ENCODE peak calls at places on chromosome 7, in eight cellular contexts. N is GM12878, W is astrocyte, F is IMR-90, Y is right lobe of liver, O is MM.1S, M is A549, X is fibroblast of lung. U is an unnamed sample.

GRCh38 chr7:24732646-24733413 is 24.4 kb downstream of the GSDME start:
- DNase-seq in N (no peak), W (peak; percentile 66), F (peak; percentile 92), Y (no peak), O (peak; percentile 94), M (peak; percentile 71), X (peak; percentile 66), U (no peak)

GRCh38 chr7:121579639-121580038 is 183.5 kb upstream of the FAM3C start:
- DNase-seq in N (no peak), W (no peak), F (no peak), Y (no peak), O (no peak), M (no peak), X (no peak), U (no peak)

GRCh38 chr7:155505422-155505793 is 41.0 kb downstream of the CNPY1 start:
- DNase-seq in N (no peak), W (no peak), F (no peak), Y (no peak), O (no peak), M (no peak), X (no peak), U (no peak)

GRCh38 chr7:149776305-149776704 is 2.9 kb upstream of the ZNF467 start:
- DNase-seq in N (no peak), W (no peak), F (peak; percentile 15), Y (peak; percentile 86), O (no peak), M (no peak), X (no peak), U (no peak)

GRCh38 chr7:6268909-6269306 is 3.5 kb downstream of the CYTH3 start:
- DNase-seq in N (no peak), W (no peak), F (no peak), Y (no peak), O (no peak), M (no peak), X (no peak), U (no peak)

GRCh38 chr7:149787428-149788299 is 14.3 kb upstream of the ZNF467 start:
- DNase-seq in N (no peak), W (no peak), F (no peak), Y (no peak), O (peak; percentile 38), M (peak; percentile 58), X (no peak), U (no peak)

GRCh38 chr7:155983176-155983815 is 171.0 kb upstream of the SHH start:
- DNase-seq in N (no peak), W (no peak), F (no peak), Y (no peak), O (no peak), M (no peak), X (no peak), U (no peak)

GRCh38 chr7:151085691-151086620 is at the start of gene AGAP3:
- DNase-seq in N (no peak), W (peak; percentile 75), F (peak; percentile 70), Y (peak; percentile 96), O (peak; percentile 85), M (peak; percentile 76), X (peak; percentile 76), U (no peak)

GRCh38 chr7:122485841-122486240 is 181.3 kb upstream of the FEZF1 start:
- DNase-seq in N (no peak), W (peak; percentile 62), F (no peak), Y (no peak), O (no peak), M (no peak), X (peak; percentile 48), U (no peak)

GRCh38 chr7:111735661-111736323 is 173.5 kb upstream of the IMMP2L start:
- DNase-seq in N (no peak), W (peak; percentile 45), F (peak; percentile 77), Y (no peak), O (peak; percentile 77), M (peak; percentile 75), X (peak; percentile 84), U (peak; percentile 21)

GRCh38 chr7:80941206-80941758 is 22.4 kb upstream of the SEMA3C start:
- DNase-seq in N (no peak), W (peak; percentile 79), F (peak; percentile 75), Y (no peak), O (no peak), M (peak; percentile 56), X (peak; percentile 83), U (no peak)

GRCh38 chr7:78695826-78696225 is 757.6 kb downstream of the MAGI2 start:
- DNase-seq in N (no peak), W (no peak), F (no peak), Y (no peak), O (no peak), M (no peak), X (no peak), U (no peak)

GRCh38 chr7:47478926-47479791 is 102.8 kb downstream of the TNS3 start:
- DNase-seq in N (no peak), W (no peak), F (no peak), Y (no peak), O (peak; percentile 66), M (no peak), X (no peak), U (no peak)

DNA sequence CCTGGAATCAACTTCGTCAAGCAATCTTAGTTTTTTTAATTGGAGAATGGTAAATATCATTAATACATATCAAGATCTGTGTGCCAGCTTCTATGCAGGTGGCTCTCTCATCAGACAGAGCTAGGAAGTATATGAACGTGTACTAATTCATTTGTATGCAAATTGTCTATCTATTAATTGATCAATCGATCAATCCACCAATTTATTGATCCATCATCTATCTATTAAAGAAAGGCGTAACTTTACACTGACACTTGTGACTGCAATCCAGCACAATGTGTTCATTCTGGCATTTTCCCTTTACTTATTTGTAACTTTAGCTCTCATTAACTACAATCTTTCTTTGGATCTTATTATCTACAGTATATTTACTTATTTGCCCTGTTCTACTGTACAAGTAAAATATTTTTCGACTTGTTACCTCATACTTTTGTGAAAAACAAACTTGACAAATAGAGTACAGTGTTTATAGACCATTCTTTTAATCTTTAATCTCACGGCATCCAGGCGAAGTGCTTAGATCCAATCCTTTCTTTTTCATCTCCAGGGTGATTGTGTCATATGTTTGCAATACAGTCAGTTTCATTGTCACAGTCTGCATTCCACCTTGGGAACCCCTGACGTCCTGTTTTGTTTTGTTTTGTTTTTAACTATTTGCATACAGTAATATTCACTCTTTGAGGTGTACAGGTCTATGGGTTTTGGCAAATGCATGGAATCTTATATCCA is 22.0 kb upstream of the GHRHR start:
- DNase-seq in N (no peak), W (no peak), F (no peak), Y (no peak), O (no peak), M (peak; percentile 47), X (no peak), U (no peak)
- TF ChIP-seq CTCF in N (no peak), W (no peak), F (no peak), Y (no peak), O (no peak), M (no peak), X (no peak), U (no peak)

GRCh38 chr7:946256-946996 is 8.1 kb downstream of the ADAP1 start:
- DNase-seq in N (no peak), W (no peak), F (no peak), Y (peak; percentile 6), O (no peak), M (no peak), X (no peak), U (no peak)

GRCh38 chr7:945147-945555 is 9.3 kb downstream of the ADAP1 start:
- DNase-seq in N (no peak), W (no peak), F (no peak), Y (peak; percentile 11), O (no peak), M (no peak), X (no peak), U (no peak)

GRCh38 chr7:947391-948210 is 6.9 kb downstream of the ADAP1 start:
- DNase-seq in N (no peak), W (no peak), F (no peak), Y (peak; percentile 10), O (no peak), M (no peak), X (no peak), U (no peak)

GRCh38 chr7:944744-945143 is 9.7 kb downstream of the ADAP1 start:
- DNase-seq in N (no peak), W (no peak), F (no peak), Y (no peak), O (no peak), M (no peak), X (no peak), U (no peak)

DNA sequence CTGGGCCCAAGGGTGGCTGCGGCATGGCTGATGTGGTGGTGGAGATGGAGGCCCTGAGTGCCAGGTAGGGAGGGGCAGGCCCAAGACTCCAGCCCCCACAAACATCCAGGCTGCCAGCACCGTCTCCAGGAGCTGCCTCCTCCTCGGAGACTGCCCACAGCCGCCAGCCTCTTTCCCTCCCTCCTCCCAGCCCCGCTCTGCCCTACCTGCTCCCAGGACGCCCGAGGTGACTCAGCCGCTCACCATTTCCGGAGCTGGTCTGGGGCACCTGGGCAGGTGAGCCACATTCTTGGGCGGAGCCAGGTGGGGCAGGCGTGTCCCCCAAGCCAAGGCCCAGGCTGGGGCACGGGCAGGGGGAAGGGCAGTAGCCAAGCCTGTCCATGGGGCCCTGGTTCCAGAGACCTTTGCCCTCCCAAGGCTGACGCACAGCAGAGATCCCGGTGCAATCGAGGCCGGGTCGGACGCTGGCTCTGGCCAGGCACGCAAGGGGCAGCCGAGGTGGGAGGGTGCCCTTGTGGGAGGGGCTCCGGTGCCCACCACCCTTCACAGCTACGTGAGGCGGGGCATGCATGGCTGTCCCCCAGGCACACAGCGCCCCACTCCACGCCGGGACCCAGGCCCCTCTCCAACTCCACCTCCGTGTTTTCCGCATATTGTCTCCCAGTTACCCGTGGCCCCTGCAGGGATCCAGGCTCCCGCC is 8.8 kb downstream of the ADAP1 start:
- DNase-seq in N (no peak), W (no peak), F (no peak), Y (peak; percentile 31), O (no peak), M (no peak), X (no peak), U (no peak)
- H3K4me3 ChIP-seq in N (no peak overlapping the region), W (no peak overlapping the region), F (no peak overlapping the region), Y (no peak overlapping the region), O (no peak overlapping the region), M (no peak overlapping the region), X (no peak overlapping the region), U (no peak overlapping the region)

GRCh38 chr7:124155400-124156022 is 122.6 kb upstream of the TMEM229A start:
- DNase-seq in N (no peak), W (no peak), F (peak; percentile 44), Y (no peak), O (peak; percentile 69), M (peak; percentile 29), X (peak; percentile 70), U (no peak)
- TF ChIP-seq CTCF in N (peak; percentile 35), W (peak; percentile 58), F (peak; percentile 65), Y (peak; percentile 52), O (peak; percentile 70), M (peak; percentile 44), X (peak; percentile 34), U (peak; percentile 54)

DNA sequence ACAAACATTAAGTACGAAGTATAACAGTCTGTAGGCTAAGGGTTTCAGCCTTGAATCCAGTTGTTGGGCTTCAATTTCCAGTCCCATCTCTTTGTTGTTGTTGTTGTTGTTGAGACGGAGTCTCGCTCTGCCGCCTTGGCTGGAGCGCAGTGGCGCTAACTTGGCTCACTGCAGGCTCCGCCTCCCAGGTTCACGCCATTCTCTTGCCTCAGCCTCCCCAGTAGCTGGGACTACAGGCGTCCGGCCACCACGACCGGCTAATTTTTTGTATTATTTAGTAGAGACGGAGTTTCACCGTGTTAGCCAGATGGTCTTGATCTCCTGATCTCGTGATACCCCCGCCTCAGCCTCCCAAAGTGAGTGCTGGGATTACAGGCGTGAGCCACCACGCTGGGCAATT is 464.9 kb downstream of the ANKRD7 start:
- DNase-seq in N (no peak), W (no peak), F (no peak), Y (no peak), O (no peak), M (no peak), X (no peak), U (no peak)
- H3K4me3 ChIP-seq in N (no peak overlapping the region), W (no peak overlapping the region), F (no peak overlapping the region), Y (no peak overlapping the region), O (no peak overlapping the region), M (no peak overlapping the region), X (no peak overlapping the region), U (no peak overlapping the region)